ENCODE peak calls at places on chromosomes 1 and 21, in nine cellular contexts. One of them, this sample, is unnamed.

GRCh38 chr1:156746716-156747631 is 4.5 kb downstream of the HDGF start:
- DNase-seq in CD8-positive, alpha-beta T cell: no peak
- DNase-seq in kidney: peak; percentile 97
- DNase-seq in AG09309: peak; percentile 78
- DNase-seq in HFF-Myc: peak; percentile 81
- DNase-seq in choroid plexus epithelial cell: peak; percentile 95
- DNase-seq in fibroblast of lung: peak; percentile 89
- DNase-seq in upper lobe of right lung: peak; percentile 95
- DNase-seq in progenitor cell of endocrine pancreas: peak; percentile 80
- DNase-seq in this sample: peak; percentile 79

GRCh38 chr1:183070923-183071618 is 47.9 kb downstream of the LAMC1 start:
- DNase-seq in CD8-positive, alpha-beta T cell: no peak
- DNase-seq in kidney: no peak
- DNase-seq in AG09309: no peak
- DNase-seq in HFF-Myc: no peak
- DNase-seq in choroid plexus epithelial cell: peak; percentile 77
- DNase-seq in fibroblast of lung: peak; percentile 98
- DNase-seq in upper lobe of right lung: no peak
- DNase-seq in progenitor cell of endocrine pancreas: no peak
- DNase-seq in this sample: peak; percentile 15

GRCh38 chr1:162663589-162664030 is 31.3 kb downstream of the DDR2 start:
- DNase-seq in CD8-positive, alpha-beta T cell: no peak
- DNase-seq in kidney: no peak
- DNase-seq in AG09309: peak; percentile 81
- DNase-seq in HFF-Myc: peak; percentile 75
- DNase-seq in choroid plexus epithelial cell: peak; percentile 64
- DNase-seq in fibroblast of lung: peak; percentile 95
- DNase-seq in upper lobe of right lung: no peak
- DNase-seq in progenitor cell of endocrine pancreas: no peak
- DNase-seq in this sample: no peak

GRCh38 chr1:99964806-99965205 is 5.0 kb upstream of the SLC35A3 start:
- DNase-seq in CD8-positive, alpha-beta T cell: no peak
- DNase-seq in kidney: no peak
- DNase-seq in AG09309: no peak
- DNase-seq in HFF-Myc: no peak
- DNase-seq in choroid plexus epithelial cell: no peak
- DNase-seq in fibroblast of lung: no peak
- DNase-seq in upper lobe of right lung: no peak
- DNase-seq in progenitor cell of endocrine pancreas: no peak
- DNase-seq in this sample: no peak

GRCh38 chr21:28805885-28806284 is 186.8 kb downstream of the LTN1 start:
- DNase-seq in CD8-positive, alpha-beta T cell: no peak
- DNase-seq in kidney: no peak
- DNase-seq in AG09309: peak; percentile 70
- DNase-seq in HFF-Myc: peak; percentile 46
- DNase-seq in choroid plexus epithelial cell: peak; percentile 73
- DNase-seq in fibroblast of lung: peak; percentile 82
- DNase-seq in upper lobe of right lung: no peak
- DNase-seq in progenitor cell of endocrine pancreas: no peak
- DNase-seq in this sample: no peak

GRCh38 chr1:109705411-109705810 is 6.6 kb upstream of the GSTM5 start:
- DNase-seq in CD8-positive, alpha-beta T cell: no peak
- DNase-seq in kidney: no peak
- DNase-seq in AG09309: no peak
- DNase-seq in HFF-Myc: no peak
- DNase-seq in choroid plexus epithelial cell: no peak
- DNase-seq in fibroblast of lung: no peak
- DNase-seq in upper lobe of right lung: no peak
- DNase-seq in progenitor cell of endocrine pancreas: no peak
- DNase-seq in this sample: no peak

GRCh38 chr1:87327362-87328120 is 1.1 kb upstream of the LMO4 start:
- DNase-seq in CD8-positive, alpha-beta T cell: no peak
- DNase-seq in kidney: no peak
- DNase-seq in AG09309: no peak
- DNase-seq in HFF-Myc: no peak
- DNase-seq in choroid plexus epithelial cell: peak; percentile 10
- DNase-seq in fibroblast of lung: no peak
- DNase-seq in upper lobe of right lung: no peak
- DNase-seq in progenitor cell of endocrine pancreas: no peak
- DNase-seq in this sample: no peak

GRCh38 chr1:221722254-221723017 is 19.5 kb downstream of the DUSP10 start:
- DNase-seq in CD8-positive, alpha-beta T cell: no peak
- DNase-seq in kidney: no peak
- DNase-seq in AG09309: no peak
- DNase-seq in HFF-Myc: no peak
- DNase-seq in choroid plexus epithelial cell: no peak
- DNase-seq in fibroblast of lung: no peak
- DNase-seq in upper lobe of right lung: no peak
- DNase-seq in progenitor cell of endocrine pancreas: no peak
- DNase-seq in this sample: no peak

GRCh38 chr1:1630965-1631792 is 794 bp upstream of the MMP23B start:
- DNase-seq in CD8-positive, alpha-beta T cell: no peak
- DNase-seq in kidney: peak; percentile 92
- DNase-seq in AG09309: no peak
- DNase-seq in HFF-Myc: no peak
- DNase-seq in choroid plexus epithelial cell: peak; percentile 35
- DNase-seq in fibroblast of lung: peak; percentile 36
- DNase-seq in upper lobe of right lung: peak; percentile 77
- DNase-seq in progenitor cell of endocrine pancreas: no peak
- DNase-seq in this sample: no peak

GRCh38 chr1:239987103-239987745 is 104.5 kb upstream of the FMN2 start:
- DNase-seq in CD8-positive, alpha-beta T cell: no peak
- DNase-seq in kidney: no peak
- DNase-seq in AG09309: peak; percentile 13
- DNase-seq in HFF-Myc: no peak
- DNase-seq in choroid plexus epithelial cell: peak; percentile 71
- DNase-seq in fibroblast of lung: peak; percentile 40
- DNase-seq in upper lobe of right lung: no peak
- DNase-seq in progenitor cell of endocrine pancreas: no peak
- DNase-seq in this sample: peak; percentile 28

GRCh38 chr1:169110691-169111447 is 4.4 kb downstream of the ATP1B1 start:
- DNase-seq in CD8-positive, alpha-beta T cell: no peak
- DNase-seq in kidney: no peak
- DNase-seq in AG09309: no peak
- DNase-seq in HFF-Myc: no peak
- DNase-seq in choroid plexus epithelial cell: peak; percentile 53
- DNase-seq in fibroblast of lung: peak; percentile 46
- DNase-seq in upper lobe of right lung: peak; percentile 65
- DNase-seq in progenitor cell of endocrine pancreas: no peak
- DNase-seq in this sample: no peak

GRCh38 chr1:169110265-169110664 is 3.8 kb downstream of the ATP1B1 start:
- DNase-seq in CD8-positive, alpha-beta T cell: no peak
- DNase-seq in kidney: no peak
- DNase-seq in AG09309: no peak
- DNase-seq in HFF-Myc: no peak
- DNase-seq in choroid plexus epithelial cell: no peak
- DNase-seq in fibroblast of lung: no peak
- DNase-seq in upper lobe of right lung: no peak
- DNase-seq in progenitor cell of endocrine pancreas: no peak
- DNase-seq in this sample: no peak

GRCh38 chr1:169107673-169108160 is 1.2 kb downstream of the ATP1B1 start:
- DNase-seq in CD8-positive, alpha-beta T cell: no peak
- DNase-seq in kidney: no peak
- DNase-seq in AG09309: no peak
- DNase-seq in HFF-Myc: no peak
- DNase-seq in choroid plexus epithelial cell: peak; percentile 21
- DNase-seq in fibroblast of lung: peak; percentile 74
- DNase-seq in upper lobe of right lung: no peak
- DNase-seq in progenitor cell of endocrine pancreas: no peak
- DNase-seq in this sample: no peak

GRCh38 chr1:169109561-169110134 is 3.2 kb downstream of the ATP1B1 start:
- DNase-seq in CD8-positive, alpha-beta T cell: no peak
- DNase-seq in kidney: peak; percentile 56
- DNase-seq in AG09309: no peak
- DNase-seq in HFF-Myc: peak; percentile 74
- DNase-seq in choroid plexus epithelial cell: peak; percentile 88
- DNase-seq in fibroblast of lung: peak; percentile 94
- DNase-seq in upper lobe of right lung: no peak
- DNase-seq in progenitor cell of endocrine pancreas: no peak
- DNase-seq in this sample: no peak

GRCh38 chr1:169108897-169109560 is 2.5 kb downstream of the ATP1B1 start:
- DNase-seq in CD8-positive, alpha-beta T cell: no peak
- DNase-seq in kidney: no peak
- DNase-seq in AG09309: no peak
- DNase-seq in HFF-Myc: peak; percentile 17
- DNase-seq in choroid plexus epithelial cell: no peak
- DNase-seq in fibroblast of lung: peak; percentile 52
- DNase-seq in upper lobe of right lung: peak; percentile 65
- DNase-seq in progenitor cell of endocrine pancreas: no peak
- DNase-seq in this sample: no peak
- TF ChIP-seq CTCF in CD8-positive, alpha-beta T cell: no peak
- TF ChIP-seq CTCF in kidney: no peak
- TF ChIP-seq CTCF in AG09309: no peak
- TF ChIP-seq CTCF in HFF-Myc: peak; percentile 32
- TF ChIP-seq CTCF in choroid plexus epithelial cell: peak; percentile 9
- TF ChIP-seq CTCF in fibroblast of lung: peak; percentile 23
- TF ChIP-seq CTCF in upper lobe of right lung: peak; percentile 28
- TF ChIP-seq CTCF in progenitor cell of endocrine pancreas: peak; percentile 43
- TF ChIP-seq CTCF in this sample: peak; percentile 45

DNA sequence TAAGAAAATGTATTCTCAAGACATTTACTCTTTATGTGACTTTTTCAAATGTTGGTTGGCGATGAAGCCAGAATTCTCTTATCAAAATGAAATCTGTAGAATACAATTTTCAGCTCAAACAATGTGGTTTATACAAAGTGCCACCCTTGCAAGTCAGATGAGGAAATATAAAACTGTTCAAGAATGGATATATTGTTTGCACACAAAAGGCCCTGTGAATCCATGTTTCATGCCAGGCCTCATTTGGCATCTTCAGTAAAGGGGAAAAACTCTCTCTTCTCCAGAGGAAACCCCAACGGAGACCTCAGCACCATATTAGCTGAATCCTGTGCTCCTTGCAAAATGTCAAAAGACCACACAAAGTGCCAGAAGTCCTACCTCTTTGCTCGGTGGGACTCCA is 310.4 kb downstream of the RRAGC start:
- DNase-seq in CD8-positive, alpha-beta T cell: no peak
- DNase-seq in kidney: no peak
- DNase-seq in AG09309: no peak
- DNase-seq in HFF-Myc: no peak
- DNase-seq in choroid plexus epithelial cell: no peak
- DNase-seq in fibroblast of lung: no peak
- DNase-seq in upper lobe of right lung: no peak
- DNase-seq in progenitor cell of endocrine pancreas: no peak
- DNase-seq in this sample: no peak
- TF ChIP-seq CTCF in CD8-positive, alpha-beta T cell: no peak
- TF ChIP-seq CTCF in kidney: no peak
- TF ChIP-seq CTCF in AG09309: no peak
- TF ChIP-seq CTCF in HFF-Myc: no peak
- TF ChIP-seq CTCF in choroid plexus epithelial cell: no peak
- TF ChIP-seq CTCF in fibroblast of lung: no peak
- TF ChIP-seq CTCF in upper lobe of right lung: no peak
- TF ChIP-seq CTCF in progenitor cell of endocrine pancreas: no peak
- TF ChIP-seq CTCF in this sample: no peak

GRCh38 chr1:62337535-62337784 is 18.2 kb upstream of the KANK4 start:
- DNase-seq in CD8-positive, alpha-beta T cell: no peak
- DNase-seq in kidney: no peak
- DNase-seq in AG09309: no peak
- DNase-seq in HFF-Myc: no peak
- DNase-seq in choroid plexus epithelial cell: no peak
- DNase-seq in fibroblast of lung: no peak
- DNase-seq in upper lobe of right lung: no peak
- DNase-seq in progenitor cell of endocrine pancreas: no peak
- DNase-seq in this sample: no peak

GRCh38 chr1:62336638-62337534 is 17.7 kb upstream of the KANK4 start:
- DNase-seq in CD8-positive, alpha-beta T cell: no peak
- DNase-seq in kidney: no peak
- DNase-seq in AG09309: no peak
- DNase-seq in HFF-Myc: no peak
- DNase-seq in choroid plexus epithelial cell: no peak
- DNase-seq in fibroblast of lung: no peak
- DNase-seq in upper lobe of right lung: no peak
- DNase-seq in progenitor cell of endocrine pancreas: no peak
- DNase-seq in this sample: no peak

GRCh38 chr1:62335656-62336055 is 16.4 kb upstream of the KANK4 start:
- DNase-seq in CD8-positive, alpha-beta T cell: no peak
- DNase-seq in kidney: no peak
- DNase-seq in AG09309: no peak
- DNase-seq in HFF-Myc: no peak
- DNase-seq in choroid plexus epithelial cell: no peak
- DNase-seq in fibroblast of lung: no peak
- DNase-seq in upper lobe of right lung: no peak
- DNase-seq in progenitor cell of endocrine pancreas: no peak
- DNase-seq in this sample: no peak

GRCh38 chr1:62341120-62341519 is 21.9 kb upstream of the KANK4 start:
- DNase-seq in CD8-positive, alpha-beta T cell: no peak
- DNase-seq in kidney: no peak
- DNase-seq in AG09309: no peak
- DNase-seq in HFF-Myc: no peak
- DNase-seq in choroid plexus epithelial cell: no peak
- DNase-seq in fibroblast of lung: no peak
- DNase-seq in upper lobe of right lung: no peak
- DNase-seq in progenitor cell of endocrine pancreas: no peak
- DNase-seq in this sample: no peak

DNA sequence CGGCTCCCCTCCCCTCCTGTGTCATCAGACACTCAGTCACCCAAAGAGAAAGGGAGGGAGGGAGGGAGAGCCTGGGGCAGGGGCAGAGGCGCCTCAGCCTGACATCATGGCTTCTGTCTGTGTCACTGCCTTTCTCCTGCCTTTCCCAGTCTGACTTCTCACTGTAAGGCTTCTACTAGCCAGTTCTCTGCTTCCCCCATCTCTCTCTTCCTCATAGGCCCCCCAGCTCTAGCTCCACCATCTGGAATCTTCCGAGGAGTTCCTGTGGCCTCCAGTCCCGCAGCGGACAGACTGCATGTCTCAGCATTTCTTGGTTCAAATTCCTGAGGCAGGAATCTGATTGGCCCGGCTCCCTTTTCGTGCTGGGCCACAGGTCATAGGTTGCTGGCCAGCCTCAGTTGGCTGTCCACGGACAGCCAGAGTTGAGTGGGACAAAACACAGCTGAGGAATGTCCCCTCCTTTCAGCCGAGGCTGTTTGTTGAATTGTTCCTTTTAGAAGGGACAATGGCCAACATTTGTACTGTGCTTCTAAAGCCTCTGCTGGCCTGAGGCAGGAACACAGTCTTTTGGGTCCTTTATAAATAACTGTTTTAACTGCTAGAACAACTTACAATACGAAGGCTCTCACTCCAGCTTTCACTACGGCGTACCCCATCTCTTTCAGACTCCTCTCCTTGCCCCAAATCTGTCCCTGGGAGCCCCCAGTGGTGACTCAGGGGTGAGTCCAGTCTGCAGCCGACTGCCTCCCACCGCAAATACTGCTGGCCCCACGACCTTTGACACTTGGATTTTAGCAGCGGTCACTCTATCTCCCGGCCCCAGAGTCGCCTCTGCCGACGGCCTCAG is 18.8 kb upstream of the KANK4 start:
- DNase-seq in CD8-positive, alpha-beta T cell: no peak
- DNase-seq in kidney: peak; percentile 84
- DNase-seq in AG09309: no peak
- DNase-seq in HFF-Myc: no peak
- DNase-seq in choroid plexus epithelial cell: peak; percentile 55
- DNase-seq in fibroblast of lung: peak; percentile 33
- DNase-seq in upper lobe of right lung: no peak
- DNase-seq in progenitor cell of endocrine pancreas: no peak
- DNase-seq in this sample: no peak
- TF ChIP-seq CTCF in CD8-positive, alpha-beta T cell: no peak
- TF ChIP-seq CTCF in kidney: no peak
- TF ChIP-seq CTCF in AG09309: no peak
- TF ChIP-seq CTCF in HFF-Myc: no peak
- TF ChIP-seq CTCF in choroid plexus epithelial cell: peak; percentile 45
- TF ChIP-seq CTCF in fibroblast of lung: peak; percentile 19
- TF ChIP-seq CTCF in upper lobe of right lung: peak; percentile 20
- TF ChIP-seq CTCF in progenitor cell of endocrine pancreas: no peak
- TF ChIP-seq CTCF in this sample: no peak

GRCh38 chr21:37416914-37417313 is 50.3 kb downstream of the DYRK1A start:
- DNase-seq in CD8-positive, alpha-beta T cell: no peak
- DNase-seq in kidney: no peak
- DNase-seq in AG09309: no peak
- DNase-seq in HFF-Myc: no peak
- DNase-seq in choroid plexus epithelial cell: no peak
- DNase-seq in fibroblast of lung: no peak
- DNase-seq in upper lobe of right lung: no peak
- DNase-seq in progenitor cell of endocrine pancreas: no peak
- DNase-seq in this sample: no peak
- TF ChIP-seq CTCF in CD8-positive, alpha-beta T cell: no peak
- TF ChIP-seq CTCF in kidney: no peak
- TF ChIP-seq CTCF in AG09309: no peak
- TF ChIP-seq CTCF in HFF-Myc: no peak
- TF ChIP-seq CTCF in choroid plexus epithelial cell: no peak
- TF ChIP-seq CTCF in fibroblast of lung: no peak
- TF ChIP-seq CTCF in upper lobe of right lung: no peak
- TF ChIP-seq CTCF in progenitor cell of endocrine pancreas: no peak
- TF ChIP-seq CTCF in this sample: no peak